ENCODE peak calls at places on chromosomes 12 and 14, in ten cellular contexts. R is MM.1S, X is WERI-Rb-1, E is neural crest cell, Y is progenitor cell of endocrine pancreas, V is A673, H is AG04450, Q is psoas muscle, P is mucosa of descending colon, U is left lung. N is an unnamed sample.

GRCh38 chr12:118370601-118371000 is 2.1 kb downstream of the TAOK3 start:
- DNase-seq in P (no peak), R (no peak), V (no peak), Y (no peak), U (no peak), Q (no peak), E (no peak), H (no peak), X (no peak), N (no peak)

GRCh38 chr14:61585598-61586538 is 109.4 kb upstream of the HIF1A start:
- DNase-seq in H (no peak), U (no peak), Y (no peak), P (peak), E (no peak), R (no peak), X (no peak), V (peak), Q (peak), N (no peak)

GRCh38 chr12:71662861-71663560 is 637 bp downstream of the ZFC3H1 start:
- DNase-seq in P (peak), U (peak), Y (peak), E (peak), R (peak), X (peak), V (peak), H (no peak), Q (peak), N (peak)

GRCh38 chr12:59005195-59005961 is 85.1 kb upstream of the LRIG3 start:
- DNase-seq in V (peak), Q (no peak), Y (no peak), R (no peak), U (no peak), X (no peak), H (peak), E (no peak), P (no peak), N (no peak)

GRCh38 chr12:121162985-121163384 is 30.3 kb downstream of the P2RX7 start:
- DNase-seq in U (no peak), R (no peak), V (no peak), Q (no peak), P (no peak), X (no peak), E (no peak), Y (no peak), H (no peak), N (no peak)

GRCh38 chr14:35158951-35159653 is 36.8 kb downstream of the PRORP start:
- DNase-seq in R (no peak), H (no peak), V (peak), E (no peak), Q (no peak), Y (no peak), X (no peak), P (no peak), U (no peak), N (no peak)

GRCh38 chr14:78933948-78934524 is 763.9 kb downstream of the NRXN3 start:
- DNase-seq in X (no peak), Q (no peak), H (peak), U (no peak), E (peak), P (peak), Y (no peak), V (peak), R (no peak), N (no peak)

GRCh38 chr12:47271800-47272230 is 192.1 kb upstream of the AMIGO2 start:
- DNase-seq in R (no peak), Q (no peak), V (no peak), X (no peak), H (no peak), E (no peak), P (no peak), Y (no peak), U (no peak), N (no peak)

GRCh38 chr12:104738841-104739642 is 219.0 kb downstream of the SLC41A2 start:
- DNase-seq in E (no peak), H (no peak), Q (no peak), P (no peak), X (no peak), R (no peak), U (no peak), V (no peak), Y (no peak), N (no peak)

GRCh38 chr12:12705833-12706520 is 10.0 kb upstream of the GPR19 start:
- DNase-seq in Q (peak), R (peak), E (no peak), V (peak), U (no peak), P (peak), H (no peak), X (no peak), Y (no peak), N (no peak)

GRCh38 chr12:47085815-47086252 is 6.1 kb upstream of the AMIGO2 start:
- DNase-seq in H (no peak), Y (no peak), V (peak), U (no peak), X (no peak), R (peak), P (peak), E (no peak), Q (no peak), N (no peak)

GRCh38 chr12:95637010-95637409 is 85.7 kb upstream of the USP44 start:
- DNase-seq in V (no peak), Y (no peak), P (no peak), E (no peak), H (no peak), X (no peak), Q (no peak), R (no peak), U (no peak), N (no peak)

GRCh38 chr14:100010679-100011078 is 54.5 kb upstream of the EVL start:
- DNase-seq in E (no peak), X (no peak), H (no peak), P (no peak), R (no peak), V (no peak), Y (no peak), Q (no peak), U (no peak), N (no peak)

GRCh38 chr14:39383026-39383626 is 49.1 kb downstream of the FBXO33 start:
- DNase-seq in Q (no peak), X (no peak), E (no peak), V (no peak), H (no peak), U (no peak), Y (no peak), P (no peak), R (no peak), N (no peak)

GRCh38 chr14:101897326-101897725 is 67.0 kb upstream of the DYNC1H1 start:
- DNase-seq in V (no peak), Y (no peak), Q (no peak), X (no peak), P (no peak), E (no peak), H (no peak), R (no peak), U (no peak), N (no peak)

GRCh38 chr12:5568325-5568981 is 136.5 kb downstream of the NTF3 start:
- DNase-seq in H (no peak), V (no peak), R (no peak), P (no peak), Q (no peak), E (no peak), U (no peak), X (no peak), Y (no peak), N (no peak)

GRCh38 chr14:34623506-34623905 is 6.4 kb downstream of the SNX6 start:
- DNase-seq in Q (no peak), H (no peak), Y (no peak), R (no peak), U (no peak), P (no peak), X (no peak), V (no peak), E (no peak), N (no peak)

GRCh38 chr12:20044304-20044703 is 324.0 kb upstream of the PDE3A start:
- DNase-seq in X (no peak), H (no peak), Q (no peak), Y (no peak), E (no peak), R (no peak), V (no peak), P (no peak), U (no peak), N (no peak)

GRCh38 chr12:94951071-94951639 is 52.3 kb downstream of the NDUFA12 start:
- DNase-seq in Y (no peak), X (no peak), H (no peak), V (no peak), U (no peak), E (no peak), Q (no peak), R (no peak), P (no peak), N (no peak)

GRCh38 chr12:132236930-132237771 is 92.2 kb downstream of the GALNT9 start:
- DNase-seq in E (no peak), V (no peak), Y (no peak), R (no peak), P (no peak), X (no peak), U (peak), H (no peak), Q (no peak), N (no peak)

GRCh38 chr14:44895716-44896115 is 66.0 kb downstream of the KLHL28 start:
- DNase-seq in X (no peak), Q (no peak), E (no peak), P (no peak), U (no peak), H (peak), V (no peak), Y (no peak), R (no peak), N (no peak)

GRCh38 chr14:22890416-22890815 is 7.4 kb downstream of the REM2 start:
- DNase-seq in Y (no peak), Q (no peak), P (no peak), R (no peak), U (no peak), V (no peak), X (no peak), H (no peak), E (no peak), N (no peak)
- TF ChIP-seq CTCF in Y (no peak), Q (no peak), P (no peak), R (no peak), U (no peak), V (no peak), X (no peak), H (no peak), E (no peak), N (no peak)

DNA sequence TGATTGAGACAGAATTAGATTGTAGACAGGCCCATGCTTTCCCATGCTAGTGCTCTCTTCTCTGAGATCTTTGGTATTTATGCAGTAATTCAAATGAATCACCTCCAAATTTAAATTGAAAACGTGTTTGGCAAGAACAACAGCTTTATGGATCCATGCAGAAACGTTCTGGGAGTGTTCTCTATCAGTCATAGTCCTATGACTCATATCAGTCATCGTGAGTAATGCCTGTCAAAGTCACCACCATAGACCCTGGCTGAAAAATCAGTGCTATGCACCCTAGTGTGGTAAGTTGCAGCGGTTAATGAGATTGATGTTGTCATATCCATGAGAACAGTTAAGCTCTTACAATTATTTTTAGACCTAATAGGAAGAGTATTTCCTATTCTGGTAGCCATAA is 90.1 kb upstream of the FOXG1 start:
- DNase-seq in Y (no peak), E (no peak), P (no peak), H (no peak), X (no peak), R (no peak), Q (no peak), V (peak), U (no peak), N (no peak)
- TF ChIP-seq CTCF in Y (no peak), E (no peak), P (no peak), H (no peak), X (no peak), R (no peak), Q (no peak), V (no peak), U (no peak), N (no peak)

DNA sequence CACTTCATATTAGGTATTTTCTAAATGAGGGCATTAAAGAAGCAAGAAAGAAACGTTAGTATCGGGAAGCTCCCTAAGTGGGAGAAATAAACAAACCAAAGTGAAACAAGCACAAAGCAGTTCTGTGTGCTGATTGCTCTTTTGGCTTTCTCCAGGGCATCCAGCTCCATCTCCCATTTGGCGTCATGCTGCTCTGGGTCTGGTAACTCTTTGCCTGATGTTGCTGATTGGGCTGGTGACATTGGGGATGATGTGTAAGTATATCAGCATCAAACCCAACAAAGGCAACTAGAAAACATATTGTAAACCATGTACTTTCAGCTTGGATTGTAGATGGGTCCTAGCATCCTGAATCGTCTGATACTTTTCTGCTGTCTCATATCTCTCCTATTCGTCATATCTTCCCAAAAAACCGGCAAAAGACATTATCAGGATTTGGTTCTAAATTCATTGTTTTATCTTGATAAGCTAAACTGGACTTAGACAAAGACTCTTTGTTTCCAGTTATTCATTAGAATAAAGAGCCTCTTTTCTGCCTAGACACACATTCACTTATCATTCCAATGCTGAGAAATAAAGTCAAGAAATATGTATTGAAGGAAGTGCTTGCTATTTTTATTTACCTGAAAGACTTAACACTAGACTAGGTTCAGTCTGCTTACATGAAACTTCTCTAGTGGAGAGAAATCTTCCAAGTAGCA is 2.4 kb downstream of the CLEC12B start:
- DNase-seq in H (no peak), X (no peak), V (no peak), Q (no peak), Y (no peak), U (no peak), E (no peak), P (no peak), R (no peak), N (no peak)
- TF ChIP-seq CTCF in H (no peak), X (no peak), V (no peak), Q (no peak), Y (no peak), U (no peak), E (no peak), P (no peak), R (no peak), N (no peak)

DNA sequence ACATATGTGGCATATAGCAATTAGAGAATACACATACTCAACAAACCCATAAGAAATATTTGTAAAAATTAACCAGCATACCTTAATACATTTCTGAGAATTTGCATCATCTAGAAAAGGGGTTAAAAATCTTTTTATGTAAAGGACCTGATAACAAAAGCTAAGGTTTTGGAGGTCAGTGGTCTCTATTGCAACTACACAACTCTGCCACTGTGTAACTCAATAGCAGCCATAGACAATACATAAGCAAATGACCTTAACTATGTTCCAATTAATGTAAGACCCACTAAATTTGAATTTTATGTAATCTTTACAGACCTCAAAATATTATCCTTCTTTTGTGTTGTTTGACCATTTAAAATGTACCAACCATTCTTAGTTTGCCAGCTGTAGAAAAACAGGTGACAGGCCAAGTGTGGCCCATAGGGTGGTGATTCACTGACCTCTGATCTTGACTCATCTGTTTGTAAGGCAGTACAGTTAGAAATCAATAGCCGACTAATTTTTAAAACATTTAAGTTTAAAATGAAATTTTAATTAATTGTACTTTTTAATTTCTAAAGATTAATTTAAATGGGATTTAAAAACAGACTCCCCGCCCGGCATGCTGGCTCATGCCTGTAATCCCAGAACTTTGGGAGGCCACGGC is 7.4 kb upstream of the EPS8 start:
- DNase-seq in P (no peak), Y (no peak), H (no peak), E (no peak), Q (no peak), V (no peak), R (no peak), U (peak), X (no peak), N (no peak)
- TF ChIP-seq CTCF in P (no peak), Y (no peak), H (no peak), E (no peak), Q (no peak), V (no peak), R (no peak), U (no peak), X (no peak), N (no peak)

GRCh38 chr14:104714066-104714465 is 10.0 kb upstream of the ADSS1 start:
- DNase-seq in H (no peak), E (no peak), V (no peak), Q (no peak), R (no peak), Y (no peak), P (no peak), U (no peak), X (no peak), N (no peak)
- TF ChIP-seq CTCF in H (no peak), E (no peak), V (no peak), Q (no peak), R (no peak), Y (no peak), P (no peak), U (no peak), X (no peak), N (no peak)

GRCh38 chr14:76810953-76811400 is 1.7 kb downstream of the ANGEL1 start:
- DNase-seq in U (no peak), R (peak), X (peak), H (no peak), Q (no peak), P (peak), Y (no peak), V (peak), E (no peak), N (no peak)
- TF ChIP-seq CTCF in U (peak), R (peak), X (peak), H (peak), Q (no peak), P (no peak), Y (peak), V (peak), E (peak), N (no peak)